ENCODE peak calls at places on chromosome 10, in six cellular contexts. C is colonic mucosa, S is esophagus muscularis mucosa, F is HCT116, R is coronary artery, T is dorsolateral prefrontal cortex. D is an unnamed sample.

GRCh38 chr10:70960316-70960715 is 72.0 kb upstream of the PCBD1 start:
- DNase-seq in C (no peak), S (no peak), F (no peak), T (no peak), R (no peak), D (no peak)

GRCh38 chr10:114265392-114266053 is 26.5 kb downstream of the VWA2 start:
- DNase-seq in S (no peak), T (no peak), R (no peak), F (no peak), C (no peak), D (no peak)

GRCh38 chr10:43117777-43118583 is 20.3 kb upstream of the CSGALNACT2 start:
- DNase-seq in S (no peak), T (no peak), C (no peak), R (no peak), F (no peak), D (no peak)

GRCh38 chr10:86391236-86391840 is 24.7 kb upstream of the GRID1 start:
- DNase-seq in R (no peak), S (no peak), F (no peak), C (no peak), T (no peak), D (no peak)

GRCh38 chr10:31395695-31396094 is 76.7 kb downstream of the ZEB1 start:
- DNase-seq in R (no peak), T (no peak), F (no peak), C (no peak), S (no peak), D (no peak)

GRCh38 chr10:87605656-87606308 is 53.9 kb upstream of the PAPSS2 start:
- DNase-seq in T (no peak), F (no peak), C (no peak), S (no peak), R (no peak), D (no peak)

GRCh38 chr10:122089343-122090015 is 100.5 kb downstream of the TACC2 start:
- DNase-seq in C (no peak), T (no peak), S (no peak), R (no peak), F (no peak), D (no peak)

GRCh38 chr10:47207280-47207613 is 92.8 kb upstream of the GDF10 start:
- DNase-seq in C (no peak), T (no peak), R (no peak), S (no peak), F (no peak), D (no peak)

GRCh38 chr10:91590904-91591791 is 41.7 kb downstream of the PPP1R3C start:
- DNase-seq in C (peak), F (no peak), S (no peak), R (no peak), T (no peak), D (no peak)

GRCh38 chr10:73907841-73908517 is 3.0 kb upstream of the PLAU start:
- DNase-seq in R (no peak), F (no peak), C (peak), S (no peak), T (no peak), D (no peak)

GRCh38 chr10:77715081-77715480 is 77.5 kb upstream of the KCNMA1 start:
- DNase-seq in S (peak), C (no peak), R (no peak), T (no peak), F (peak), D (no peak)

GRCh38 chr10:122468923-122469781 is 7.8 kb downstream of the HTRA1 start:
- DNase-seq in R (no peak), T (no peak), C (no peak), F (peak), S (no peak), D (no peak)

GRCh38 chr10:29622382-29622885 is 12.3 kb downstream of the SVIL start:
- DNase-seq in T (no peak), C (no peak), F (no peak), R (no peak), S (no peak), D (no peak)

GRCh38 chr10:110326351-110327032 is 21.8 kb upstream of the SMNDC1 start:
- DNase-seq in T (no peak), C (no peak), R (no peak), S (no peak), F (peak), D (no peak)

GRCh38 chr10:17335065-17335464 is 107.0 kb downstream of the VIM start:
- DNase-seq in F (no peak), R (no peak), T (no peak), C (no peak), S (no peak), D (no peak)

GRCh38 chr10:4073912-4074311 is 288.9 kb upstream of the KLF6 start:
- DNase-seq in S (no peak), T (no peak), R (no peak), C (no peak), F (no peak), D (no peak)

GRCh38 chr10:12919574-12919973 is 81.9 kb downstream of the CCDC3 start:
- DNase-seq in F (no peak), T (no peak), C (no peak), S (no peak), R (no peak), D (no peak)

GRCh38 chr10:24951201-24952145 is 933 bp downstream of the PRTFDC1 start:
- DNase-seq in C (peak), R (no peak), F (no peak), T (peak), S (peak), D (no peak)

GRCh38 chr10:1575481-1576244 is 161.7 kb downstream of the ADARB2 start:
- DNase-seq in R (no peak), T (no peak), F (no peak), S (no peak), C (no peak), D (peak)

GRCh38 chr10:131708225-131708624 is 192.6 kb upstream of the PPP2R2D start:
- DNase-seq in C (no peak), R (peak), S (no peak), F (no peak), T (no peak), D (no peak)

GRCh38 chr10:89250814-89251416 is 660 bp downstream of the LIPA start:
- DNase-seq in F (no peak), R (no peak), T (no peak), C (no peak), S (no peak), D (no peak)

GRCh38 chr10:93916257-93917063 is 22.7 kb downstream of the SLC35G1 start:
- DNase-seq in S (no peak), T (no peak), C (no peak), R (no peak), F (peak), D (no peak)

GRCh38 chr10:78462728-78463228 is 429.1 kb downstream of the RPS24 start:
- DNase-seq in T (no peak), S (no peak), C (no peak), R (peak), F (no peak), D (peak)

GRCh38 chr10:114825513-114826253 is 4.1 kb downstream of the FHIP2A start:
- DNase-seq in T (no peak), S (no peak), R (no peak), F (no peak), C (no peak), D (no peak)

GRCh38 chr10:48439581-48440041 is 133.1 kb downstream of the MAPK8 start:
- DNase-seq in S (no peak), F (no peak), C (peak), R (peak), T (no peak), D (no peak)

GRCh38 chr10:71963756-71964668 is at the start of gene CHST3:
- DNase-seq in T (peak), C (peak), S (no peak), F (no peak), R (peak), D (no peak)

GRCh38 chr10:9621216-9621615 is 1396.5 kb upstream of the CELF2 start:
- DNase-seq in T (no peak), S (no peak), C (no peak), F (no peak), R (no peak), D (no peak)

GRCh38 chr10:11218395-11218794 is 200.7 kb downstream of the CELF2 start:
- DNase-seq in C (no peak), S (no peak), F (no peak), T (no peak), R (no peak), D (no peak)

GRCh38 chr10:98446121-98446655 is 547 bp downstream of the HPS1 start:
- DNase-seq in C (peak), F (no peak), S (peak), T (peak), R (peak), D (no peak)

GRCh38 chr10:113034008-113034407 is 84.0 kb downstream of the TCF7L2 start:
- DNase-seq in C (no peak), S (no peak), R (no peak), F (no peak), T (no peak), D (no peak)

GRCh38 chr10:94361161-94361794 is 1.5 kb downstream of the NOC3L start:
- DNase-seq in T (no peak), C (no peak), F (no peak), R (no peak), S (no peak), D (no peak)

GRCh38 chr10:93751074-93751572 is 6.6 kb upstream of the LGI1 start:
- DNase-seq in R (no peak), C (no peak), T (no peak), S (no peak), F (no peak), D (no peak)

GRCh38 chr10:100895346-100895745 is 17.4 kb upstream of the SLF2 start:
- DNase-seq in T (no peak), R (no peak), S (peak), F (no peak), C (peak), D (no peak)

GRCh38 chr10:93954726-93955363 is 38.9 kb upstream of the PLCE1 start:
- DNase-seq in F (no peak), T (no peak), S (no peak), C (no peak), R (no peak), D (no peak)

GRCh38 chr10:25455980-25456567 is 281.3 kb downstream of the GPR158 start:
- DNase-seq in F (no peak), T (no peak), S (no peak), C (no peak), R (no peak), D (no peak)

GRCh38 chr10:115975506-115975905 is 297.5 kb downstream of the GFRA1 start:
- DNase-seq in S (no peak), C (no peak), F (no peak), R (no peak), T (no peak), D (no peak)

GRCh38 chr10:121165276-121165675 is 314.1 kb downstream of the WDR11 start:
- DNase-seq in F (no peak), C (no peak), S (no peak), T (no peak), R (no peak), D (no peak)

GRCh38 chr10:89744021-89744420 is 42.6 kb downstream of the KIF20B start:
- DNase-seq in R (no peak), C (no peak), T (no peak), F (no peak), S (no peak), D (no peak)

GRCh38 chr10:86344714-86345161 is 21.9 kb downstream of the GRID1 start:
- DNase-seq in F (no peak), T (peak), R (no peak), C (no peak), S (no peak), D (peak)

GRCh38 chr10:129970404-129971364 is 6.6 kb upstream of the EBF3 start:
- DNase-seq in C (no peak), T (no peak), S (peak), F (no peak), R (peak), D (no peak)

GRCh38 chr10:129972966-129973673 is 9.0 kb upstream of the EBF3 start:
- DNase-seq in S (no peak), C (no peak), R (no peak), T (no peak), F (no peak), D (no peak)

GRCh38 chr10:129969528-129970264 is 5.6 kb upstream of the EBF3 start:
- DNase-seq in T (no peak), C (no peak), F (no peak), S (no peak), R (no peak), D (no peak)

GRCh38 chr10:129972145-129972965 is 8.3 kb upstream of the EBF3 start:
- DNase-seq in S (no peak), F (no peak), T (no peak), C (no peak), R (no peak), D (no peak)

GRCh38 chr10:129971381-129972144 is 7.5 kb upstream of the EBF3 start:
- DNase-seq in R (no peak), T (no peak), C (peak), F (no peak), S (peak), D (no peak)
- TF ChIP-seq CTCF in R (no peak), T (peak), C (no peak), F (peak), S (peak), D (peak)

DNA sequence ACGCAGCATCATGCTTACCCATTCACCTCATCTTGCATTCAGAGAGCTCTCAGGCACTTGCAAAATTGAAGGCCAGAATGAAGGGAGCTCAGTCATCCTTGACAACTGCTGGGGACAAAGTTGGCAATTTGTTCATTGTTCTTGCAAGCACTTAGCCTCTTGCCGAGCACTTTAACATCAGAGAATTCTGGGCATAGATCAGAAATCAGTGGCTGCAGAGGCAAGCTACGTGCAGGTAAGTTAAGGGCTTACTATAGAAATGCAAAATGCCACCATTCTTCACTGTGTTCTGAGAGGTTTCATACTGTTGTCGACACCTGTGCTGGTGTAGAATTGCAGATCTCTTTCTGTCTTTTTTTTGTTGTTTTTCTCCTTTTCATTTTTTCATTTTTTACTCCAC is 84.1 kb upstream of the INSYN2A start:
- DNase-seq in T (no peak), F (no peak), R (no peak), C (no peak), S (no peak), D (no peak)
- H3K4me3 ChIP-seq in T (no peak), F (no peak), R (no peak), C (no peak), S (no peak), D (no peak)

GRCh38 chr10:5268743-5269142 is 72.1 kb downstream of the AKR1C4 start:
- DNase-seq in S (no peak), T (no peak), F (no peak), R (no peak), C (no peak), D (no peak)
- TF ChIP-seq CTCF in S (no peak), T (no peak), F (no peak), R (no peak), C (no peak), D (no peak)

GRCh38 chr10:44995914-44996633 is 4.6 kb upstream of the ZNF22 start:
- DNase-seq in S (peak), F (no peak), R (peak), C (no peak), T (no peak), D (no peak)
- H3K4me3 ChIP-seq in S (peak), F (no peak), R (peak), C (no peak), T (peak), D (no peak)

GRCh38 chr10:125159486-125159931 is 854 bp downstream of the CTBP2 start:
- DNase-seq in S (no peak), R (peak), C (no peak), F (no peak), T (no peak), D (no peak)

GRCh38 chr10:125162181-125162906 is 2.0 kb upstream of the CTBP2 start:
- DNase-seq in T (no peak), F (no peak), S (no peak), C (peak), R (peak), D (no peak)

GRCh38 chr10:125160856-125161569 is 650 bp upstream of the CTBP2 start:
- DNase-seq in F (peak), C (peak), T (peak), S (no peak), R (peak), D (peak)

GRCh38 chr10:125159932-125160855 is at the start of gene CTBP2:
- DNase-seq in R (peak), C (peak), S (no peak), T (no peak), F (peak), D (no peak)

GRCh38 chr10:125161570-125162139 is 1.3 kb upstream of the CTBP2 start:
- DNase-seq in F (no peak), R (no peak), S (no peak), T (no peak), C (no peak), D (no peak)
- TF ChIP-seq CTCF in F (peak), R (peak), S (peak), T (peak), C (peak), D (peak)

GRCh38 chr10:126972622-126973414 is 67.6 kb downstream of the DOCK1 start:
- DNase-seq in C (no peak), R (no peak), F (no peak), T (no peak), S (no peak), D (no peak)
- H3K4me3 ChIP-seq in C (no peak), R (no peak), F (no peak), T (peak), S (no peak), D (no peak)

GRCh38 chr10:118735294-118735693 is 19.5 kb downstream of the CACUL1 start:
- DNase-seq in R (no peak), T (no peak), F (no peak), C (no peak), S (no peak), D (no peak)

GRCh38 chr10:118730699-118731456 is 23.9 kb downstream of the CACUL1 start:
- DNase-seq in F (no peak), R (no peak), T (no peak), C (peak), S (no peak), D (no peak)

GRCh38 chr10:118737594-118738302 is 17.0 kb downstream of the CACUL1 start:
- DNase-seq in R (no peak), F (no peak), S (no peak), C (peak), T (no peak), D (no peak)

GRCh38 chr10:118732253-118733194 is 22.2 kb downstream of the CACUL1 start:
- DNase-seq in C (peak), F (no peak), R (no peak), S (no peak), T (no peak), D (no peak)

GRCh38 chr10:118734477-118734876 is 20.3 kb downstream of the CACUL1 start:
- DNase-seq in F (no peak), C (no peak), R (no peak), S (no peak), T (no peak), D (no peak)
- TF ChIP-seq CTCF in F (peak), C (no peak), R (no peak), S (peak), T (no peak), D (peak)

DNA sequence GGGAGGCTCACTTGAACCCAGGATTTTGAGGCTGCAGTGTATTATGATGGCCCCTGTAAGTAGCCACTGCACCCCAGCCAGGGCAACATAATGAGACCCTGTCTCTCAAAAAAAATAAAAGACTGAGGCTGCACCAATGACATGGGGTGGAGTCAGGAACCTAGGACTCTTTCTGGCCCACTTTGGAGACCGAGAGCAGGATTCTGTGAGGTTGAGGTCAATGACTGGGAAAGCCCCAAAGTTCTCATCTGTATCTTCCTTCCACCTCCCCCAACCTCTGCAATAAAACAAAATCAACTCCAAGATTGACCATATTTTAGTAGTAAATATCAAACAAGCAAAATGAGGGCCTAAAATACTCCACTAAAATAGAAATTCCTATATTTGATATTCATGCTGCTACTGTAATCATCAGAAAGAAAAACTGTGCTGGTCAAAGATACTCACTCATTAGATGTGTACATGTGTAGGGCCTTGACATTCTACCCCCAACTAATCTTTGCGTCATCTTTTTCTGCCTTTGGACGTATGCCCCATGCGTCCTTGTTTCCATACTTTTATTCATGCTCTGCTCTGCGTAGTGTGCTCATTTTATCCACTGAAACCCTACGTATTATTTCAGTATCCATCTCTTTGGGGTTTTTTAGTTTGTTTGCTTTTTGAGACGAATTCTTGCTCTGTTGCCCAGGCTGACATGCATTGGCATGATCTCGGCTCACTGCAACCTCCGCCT is 23.8 kb downstream of the WBP1L start:
- DNase-seq in R (no peak), C (no peak), T (no peak), S (no peak), F (no peak), D (no peak)
- H3K4me3 ChIP-seq in R (no peak), C (no peak), T (no peak), S (no peak), F (no peak), D (no peak)

D was measured in RWPE2.